ENCODE peak calls at places on chromosomes 11 and 22, in seven cellular contexts. C is hepatocyte, Q is GM23338, F is PC-3, X is HCT116, L is GM23248, M is MM.1S. V is an unnamed sample.
A peak's percentile ranks its signal among the peaks of the same experiment; 100 is the strongest.

GRCh38 chr11:116960916-116961315 is 123.5 kb upstream of the APOA1 start:
- DNase-seq in C (no peak), Q (peak; percentile 6), F (peak; percentile 76), X (peak; percentile 8), L (peak; percentile 73), M (no peak), V (peak; percentile 5)

GRCh38 chr11:86099727-86100320 is 30.9 kb upstream of the PICALM start:
- DNase-seq in C (peak; percentile 26), Q (no peak), F (peak; percentile 82), X (no peak), L (peak; percentile 85), M (no peak), V (no peak)

GRCh38 chr11:37544491-37544890 is 946.5 kb upstream of the RAG2 start:
- DNase-seq in C (no peak), Q (no peak), F (peak; percentile 9), X (no peak), L (no peak), M (no peak), V (no peak)

GRCh38 chr11:65643971-65644370 is 6.1 kb downstream of the SIPA1 start:
- DNase-seq in C (peak; percentile 49), Q (peak; percentile 73), F (peak; percentile 22), X (no peak), L (no peak), M (no peak), V (no peak)

GRCh38 chr22:30968924-30969531 is at the start of gene TUG1:
- DNase-seq in C (peak; percentile 99), Q (peak; percentile 99), F (peak; percentile 91), X (peak; percentile 96), L (peak; percentile 99), M (peak; percentile 98), V (peak; percentile 98)

GRCh38 chr11:65112551-65113360 is 1.1 kb downstream of the TM7SF2 start:
- DNase-seq in C (peak; percentile 84), Q (peak; percentile 78), F (peak; percentile 67), X (no peak), L (peak; percentile 73), M (peak; percentile 59), V (peak; percentile 75)

GRCh38 chr11:92329137-92329536 is 104.5 kb downstream of the FAT3 start:
- DNase-seq in C (no peak), Q (peak; percentile 59), F (no peak), X (no peak), L (no peak), M (no peak), V (no peak)

GRCh38 chr11:76646882-76647534 is 23.5 kb downstream of the LRRC32 start:
- DNase-seq in C (no peak), Q (no peak), F (no peak), X (no peak), L (no peak), M (no peak), V (no peak)

GRCh38 chr11:40252236-40252635 is 1207.2 kb downstream of the LRRC4C start:
- DNase-seq in C (no peak), Q (no peak), F (no peak), X (no peak), L (no peak), M (no peak), V (no peak)

GRCh38 chr22:47075568-47075967 is 313.1 kb downstream of the TBC1D22A start:
- DNase-seq in C (no peak), Q (no peak), F (no peak), X (no peak), L (no peak), M (no peak), V (no peak)

GRCh38 chr11:73192272-73192671 is 25.8 kb upstream of the P2RY2 start:
- DNase-seq in C (no peak), Q (no peak), F (peak; percentile 99), X (peak; percentile 56), L (no peak), M (no peak), V (no peak)

GRCh38 chr11:27427183-27427980 is 45.2 kb downstream of the LGR4 start:
- DNase-seq in C (no peak), Q (peak; percentile 42), F (no peak), X (no peak), L (peak; percentile 70), M (no peak), V (no peak)

GRCh38 chr11:59283311-59283710 is 70.6 kb upstream of the MPEG1 start:
- DNase-seq in C (no peak), Q (no peak), F (no peak), X (no peak), L (no peak), M (no peak), V (no peak)

GRCh38 chr22:48563966-48564330 is 1263.7 kb downstream of the BRD1 start:
- DNase-seq in C (no peak), Q (no peak), F (no peak), X (no peak), L (no peak), M (no peak), V (no peak)

GRCh38 chr11:76524919-76525318 is 80.1 kb downstream of the EMSY start:
- DNase-seq in C (peak; percentile 12), Q (no peak), F (peak; percentile 98), X (peak; percentile 26), L (peak; percentile 89), M (no peak), V (no peak)

GRCh38 chr22:34236527-34236926 is 316.3 kb upstream of the LARGE1 start:
- DNase-seq in C (no peak), Q (no peak), F (no peak), X (no peak), L (no peak), M (peak; percentile 19), V (no peak)

GRCh38 chr11:45045692-45046471 is 95.2 kb upstream of the TP53I11 start:
- DNase-seq in C (peak; percentile 36), Q (no peak), F (peak; percentile 83), X (peak; percentile 6), L (peak; percentile 87), M (no peak), V (no peak)

GRCh38 chr22:35313311-35314121 is 13.8 kb downstream of the TOM1 start:
- DNase-seq in C (peak; percentile 44), Q (no peak), F (peak; percentile 61), X (no peak), L (peak; percentile 97), M (no peak), V (no peak)
- TF ChIP-seq EZH2phosphoT487 in C (no peak), Q (no peak), F (no peak), X (no peak), L (no peak), M (no peak), V (no peak)

DNA sequence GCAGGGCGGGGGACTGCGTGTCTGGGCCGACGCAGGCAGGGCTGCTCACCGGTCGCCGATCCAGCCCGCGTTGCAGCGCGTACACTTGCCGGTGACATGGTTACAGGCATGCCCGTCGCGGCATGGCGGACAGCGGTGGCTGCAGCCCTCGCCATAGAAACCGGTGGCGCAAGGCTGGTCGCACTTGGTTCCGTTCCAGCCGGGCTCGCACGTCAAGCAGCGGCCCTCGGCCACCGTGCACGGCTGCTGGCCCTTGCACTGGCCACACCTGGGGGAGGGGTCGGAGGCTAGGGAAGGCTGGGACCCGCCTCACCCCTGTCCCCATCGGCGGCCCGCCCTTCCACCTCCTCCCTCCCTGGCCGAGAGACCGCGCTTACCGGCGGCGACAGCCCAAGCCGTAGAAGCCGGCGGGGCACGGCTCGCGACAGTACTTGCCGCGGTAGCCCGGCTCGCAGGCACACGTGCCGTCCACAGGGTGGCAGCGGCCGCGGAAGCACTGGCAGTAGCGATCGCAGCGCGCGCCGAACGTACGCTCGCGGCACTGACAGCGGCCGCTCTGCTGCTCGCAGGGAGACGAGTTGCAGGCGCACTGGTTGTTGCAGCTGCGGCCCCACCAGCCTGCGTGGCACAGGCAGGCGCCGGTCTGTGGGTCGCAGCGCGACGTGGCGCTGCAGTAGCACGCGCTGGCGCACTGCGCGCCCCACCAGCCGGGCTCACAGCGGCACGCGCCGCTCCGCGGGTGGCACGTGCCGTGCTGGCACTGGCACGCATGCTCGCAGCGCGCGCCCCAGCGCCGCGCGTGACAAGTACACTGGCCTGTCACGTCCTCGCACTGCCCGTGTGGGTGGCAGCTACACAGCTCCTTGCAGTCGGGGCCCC is 6.7 kb downstream of the SCARF2 start:
- DNase-seq in C (peak; percentile 80), Q (peak; percentile 87), F (peak; percentile 63), X (peak; percentile 33), L (peak; percentile 75), M (no peak), V (peak; percentile 93)
- TF ChIP-seq EZH2 in C (no peak), Q (no peak), F (no peak), X (no peak), L (no peak), M (no peak), V (peak; percentile 81)

GRCh38 chr11:114080219-114080618 is 20.7 kb downstream of the ZBTB16 start:
- DNase-seq in C (no peak), Q (no peak), F (no peak), X (no peak), L (peak; percentile 35), M (peak; percentile 85), V (no peak)
- H3K4me3 ChIP-seq in C (no peak overlapping the region), Q (no peak overlapping the region), F (no peak overlapping the region), X (no peak overlapping the region), L (no peak overlapping the region), M (no peak overlapping the region), V (no peak overlapping the region)

GRCh38 chr22:45504703-45505341 is 2.1 kb downstream of the FBLN1 start:
- DNase-seq in C (peak; percentile 54), Q (peak; percentile 47), F (no peak), X (no peak), L (peak; percentile 75), M (no peak), V (peak; percentile 95)

GRCh38 chr22:45503816-45504702 is 1.4 kb downstream of the FBLN1 start:
- DNase-seq in C (peak; percentile 52), Q (peak; percentile 80), F (no peak), X (no peak), L (peak; percentile 83), M (no peak), V (peak; percentile 97)

GRCh38 chr22:45499746-45500145 is 2.9 kb upstream of the FBLN1 start:
- DNase-seq in C (no peak), Q (no peak), F (no peak), X (no peak), L (no peak), M (no peak), V (no peak)

GRCh38 chr22:45503071-45503815 is 560 bp downstream of the FBLN1 start:
- DNase-seq in C (no peak), Q (peak; percentile 68), F (no peak), X (no peak), L (peak; percentile 44), M (no peak), V (peak; percentile 76)

DNA sequence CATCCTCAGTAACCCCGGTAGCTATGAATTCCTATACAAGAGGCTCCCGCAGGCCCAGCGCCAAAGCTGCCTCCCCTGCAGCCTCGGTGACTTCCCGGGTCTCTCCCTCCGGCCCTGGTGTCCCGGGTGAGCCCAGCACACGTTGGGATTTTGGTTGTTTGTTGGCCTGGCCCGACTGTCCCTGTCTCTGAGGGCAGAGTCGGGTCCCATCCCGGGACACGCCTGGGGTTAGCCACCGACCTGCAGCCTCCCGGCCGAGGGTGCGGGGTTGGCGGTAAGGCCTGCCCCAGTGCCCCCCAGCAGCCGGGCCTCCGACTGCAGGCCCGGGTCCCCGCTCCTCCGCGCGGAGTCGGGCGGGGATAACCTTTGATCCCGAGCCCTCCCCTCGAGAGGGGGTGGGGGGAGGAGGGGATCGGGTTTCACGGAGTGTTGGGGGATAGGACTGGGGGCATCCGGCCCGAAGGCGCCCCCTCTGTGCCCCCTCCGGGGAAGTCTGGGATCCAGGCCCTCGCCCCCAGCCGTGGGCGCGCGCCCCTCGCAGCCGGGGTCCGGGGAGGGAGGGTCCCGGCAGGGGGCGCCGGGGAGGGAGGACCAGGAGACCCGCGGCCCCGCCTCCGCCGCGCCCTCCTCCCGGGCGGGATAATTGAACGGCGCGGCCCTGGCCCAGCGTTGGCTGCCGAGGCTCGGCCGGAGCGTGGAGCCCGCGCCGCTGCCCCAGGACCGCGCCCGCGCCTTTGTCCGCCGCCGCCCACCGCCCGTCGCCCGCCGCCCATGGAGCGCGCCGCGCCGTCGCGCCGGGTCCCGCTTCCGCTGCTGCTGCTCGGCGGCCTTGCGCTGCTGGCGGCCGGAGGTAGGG is at the start of gene FBLN1:
- DNase-seq in C (peak; percentile 83), Q (peak; percentile 85), F (peak; percentile 34), X (no peak), L (peak; percentile 69), M (no peak), V (peak; percentile 95)
- TF ChIP-seq EZH2phosphoT487 in C (no peak), Q (no peak), F (no peak), X (no peak), L (no peak), M (no peak), V (no peak)